ENCODE peak calls at places on chromosomes 4 and X, in five cellular contexts. S is GM12878, Y is H1, D is HepG2, W is K562. A is an unnamed sample.
A peak's percentile ranks its signal among the peaks of the same experiment; 100 is the strongest.

GRCh38 chrX:137479394-137479793 is 86.5 kb upstream of the ZIC3 start:
- DNase-seq in Y (no peak), S (no peak), D (no peak), W (no peak), A (no peak)

GRCh38 chr4:106691749-106692148 is 323.2 kb upstream of the GIMD1 start:
- DNase-seq in W (no peak), D (no peak), S (no peak), Y (no peak), A (no peak)

GRCh38 chrX:114268643-114269042 is 315.2 kb upstream of the HTR2C start:
- DNase-seq in S (no peak), W (no peak), D (no peak), Y (no peak), A (no peak)

GRCh38 chr4:36024901-36025610 is 219.3 kb downstream of the ARAP2 start:
- DNase-seq in D (no peak), S (no peak), Y (no peak), W (no peak), A (no peak)

GRCh38 chr4:67437974-67438713 is 107.2 kb downstream of the CENPC start:
- DNase-seq in Y (no peak), D (peak; percentile 11), W (no peak), S (no peak), A (no peak)

GRCh38 chrX:12721042-12721441 is 70.2 kb upstream of the PRPS2 start:
- DNase-seq in W (no peak), D (no peak), Y (no peak), S (no peak), A (peak; percentile 2)

GRCh38 chrX:155027509-155028066 is 944 bp downstream of the FUNDC2 start:
- DNase-seq in Y (no peak), D (peak; percentile 11), S (no peak), W (no peak), A (no peak)

GRCh38 chrX:72495041-72495440 is 77.6 kb downstream of the HDAC8 start:
- DNase-seq in Y (no peak), D (no peak), W (no peak), S (no peak), A (no peak)

GRCh38 chr4:163612762-163613161 is 118.3 kb downstream of the TMA16 start:
- DNase-seq in Y (no peak), W (no peak), D (no peak), S (no peak), A (no peak)

GRCh38 chrX:102712967-102713677 is 874 bp downstream of the GPRASP2 start:
- DNase-seq in D (no peak), S (no peak), W (peak; percentile 26), Y (no peak), A (peak; percentile 55)

GRCh38 chrX:9835585-9836210 is 49.5 kb downstream of the SHROOM2 start:
- DNase-seq in D (no peak), W (no peak), Y (no peak), S (no peak), A (no peak)

GRCh38 chr4:123386608-123387007 is 10.0 kb upstream of the SPRY1 start:
- DNase-seq in S (no peak), D (no peak), Y (no peak), W (no peak), A (no peak)
- TF ChIP-seq HDAC2 in S (no peak), D (no peak), Y (no peak), W (no peak), A (no peak)

GRCh38 chrX:16640823-16641222 is 9.1 kb upstream of the S100G start:
- DNase-seq in D (no peak), S (no peak), W (no peak), Y (no peak), A (no peak)

GRCh38 chrX:16639966-16640365 is 10.0 kb upstream of the S100G start:
- DNase-seq in W (no peak), S (no peak), Y (no peak), D (no peak), A (no peak)

GRCh38 chrX:16638533-16638932 is 11.4 kb upstream of the S100G start:
- DNase-seq in W (no peak), S (no peak), D (no peak), Y (no peak), A (no peak)

GRCh38 chrX:16646366-16647168 is 3.4 kb upstream of the S100G start:
- DNase-seq in S (no peak), Y (no peak), D (peak; percentile 11), W (no peak), A (no peak)

GRCh38 chrX:16643160-16643559 is 6.8 kb upstream of the S100G start:
- DNase-seq in S (no peak), Y (no peak), D (no peak), W (no peak), A (no peak)
- TF ChIP-seq HDAC2 in S (no peak), Y (no peak), D (no peak), W (no peak), A (no peak)

GRCh38 chr4:182848685-182849084 is 68.5 kb downstream of the DCTD start:
- DNase-seq in Y (no peak), S (no peak), D (no peak), W (no peak), A (no peak)

GRCh38 chr4:182847956-182848450 is 69.2 kb downstream of the DCTD start:
- DNase-seq in Y (no peak), D (no peak), W (no peak), S (no peak), A (no peak)

GRCh38 chr4:182845618-182846017 is 71.6 kb downstream of the DCTD start:
- DNase-seq in W (no peak), S (no peak), D (no peak), Y (no peak), A (no peak)

GRCh38 chr4:182846041-182846440 is 71.1 kb downstream of the DCTD start:
- DNase-seq in D (no peak), W (no peak), Y (no peak), S (no peak), A (no peak)

GRCh38 chr4:182847543-182847942 is 69.6 kb downstream of the DCTD start:
- DNase-seq in D (no peak), W (no peak), S (no peak), Y (no peak), A (no peak)
- TF ChIP-seq HDAC2 in D (no peak), W (no peak), S (no peak), Y (no peak), A (no peak)

GRCh38 chr4:113482325-113482724 is 279.2 kb downstream of the CAMK2D start:
- DNase-seq in D (no peak), W (no peak), Y (no peak), S (no peak), A (no peak)

GRCh38 chr4:113478032-113478431 is 283.5 kb downstream of the CAMK2D start:
- DNase-seq in Y (no peak), D (no peak), W (no peak), S (no peak), A (no peak)

GRCh38 chr4:113481820-113482219 is 279.7 kb downstream of the CAMK2D start:
- DNase-seq in Y (no peak), D (no peak), W (no peak), S (no peak), A (no peak)

DNA sequence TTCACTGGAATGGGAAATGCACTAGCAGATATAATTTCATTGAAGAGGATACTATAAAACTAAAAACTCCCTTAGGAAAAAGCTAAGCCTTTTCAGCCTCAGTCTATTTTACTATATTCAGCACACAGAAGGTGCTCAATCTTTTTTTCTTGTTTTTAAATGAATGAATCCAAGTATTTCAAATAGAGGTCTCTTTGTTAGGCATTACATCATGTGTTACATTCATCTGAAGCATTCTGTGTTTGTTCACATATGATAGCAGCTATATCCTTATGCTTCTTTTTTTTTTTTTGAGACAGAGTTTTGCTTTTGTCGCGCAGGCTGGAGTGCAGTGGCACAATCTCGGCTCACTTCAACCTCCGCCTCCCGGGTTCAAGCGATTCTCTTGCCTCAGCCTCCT is 278.4 kb downstream of the CAMK2D start:
- DNase-seq in D (no peak), S (no peak), Y (no peak), W (no peak), A (no peak)
- TF ChIP-seq HDAC2 in D (no peak), S (no peak), Y (no peak), W (no peak), A (no peak)

DNA sequence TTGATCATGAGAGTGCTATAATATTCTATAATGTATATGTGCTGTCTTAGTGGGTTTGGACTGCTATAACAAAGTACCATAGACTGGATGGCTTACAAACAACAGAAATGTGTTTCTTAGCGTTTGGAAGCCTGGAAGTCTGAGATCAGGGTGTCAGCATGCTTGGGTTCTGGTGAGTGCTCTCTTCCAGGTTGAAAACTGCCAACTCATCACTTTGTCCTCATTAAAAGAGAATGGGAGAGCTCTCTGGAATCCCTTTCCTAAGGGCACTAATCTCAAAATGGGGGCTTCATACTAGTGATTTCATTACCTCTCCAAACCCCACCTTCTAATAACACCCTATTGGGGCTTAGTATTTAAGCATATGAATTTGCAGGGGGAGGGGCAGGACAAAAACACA is 33.5 kb upstream of the KCNIP4 start:
- DNase-seq in W (no peak), S (no peak), D (no peak), Y (no peak), A (no peak)
- TF ChIP-seq HDAC2 in W (no peak), S (no peak), D (no peak), Y (no peak), A (no peak)

GRCh38 chr4:150302553-150302952 is 224.3 kb downstream of the DCLK2 start:
- DNase-seq in D (peak; percentile 74), S (no peak), W (peak; percentile 63), Y (no peak), A (peak; percentile 16)

GRCh38 chr4:150308824-150309472 is 230.7 kb downstream of the DCLK2 start:
- DNase-seq in W (no peak), Y (no peak), S (no peak), D (no peak), A (no peak)

GRCh38 chr4:150306719-150307118 is 228.5 kb downstream of the DCLK2 start:
- DNase-seq in W (no peak), D (no peak), Y (no peak), S (no peak), A (no peak)

GRCh38 chr4:150310159-150310895 is 232.1 kb downstream of the DCLK2 start:
- DNase-seq in Y (no peak), S (no peak), D (no peak), W (no peak), A (no peak)

DNA sequence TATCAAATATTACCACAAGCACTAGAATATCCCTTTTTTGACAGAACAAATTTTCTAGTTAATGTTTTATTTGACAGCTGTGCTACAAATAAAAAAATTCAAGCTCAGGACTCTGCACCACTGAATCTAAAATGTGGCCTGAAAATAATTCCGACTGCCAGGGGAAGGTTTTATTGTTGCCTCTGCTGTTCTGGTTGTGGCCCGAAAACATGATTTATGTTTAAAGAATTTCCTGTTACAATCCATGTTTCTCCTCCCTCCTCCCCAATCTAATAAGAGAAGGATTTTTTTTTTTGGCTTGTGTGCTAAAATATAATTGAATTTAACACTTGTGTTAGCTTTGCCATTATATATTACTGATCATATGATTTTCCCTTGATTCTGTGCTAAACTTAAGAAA is 227.8 kb downstream of the DCLK2 start:
- DNase-seq in W (no peak), S (no peak), D (no peak), Y (no peak), A (no peak)
- TF ChIP-seq HDAC2 in W (no peak), S (no peak), D (no peak), Y (no peak), A (no peak)

GRCh38 chr4:80202784-80203553 is 5.7 kb downstream of the PRDM8 start:
- DNase-seq in D (no peak), Y (no peak), W (no peak), S (no peak), A (no peak)
- TF ChIP-seq HDAC2 in D (no peak), Y (no peak), W (no peak), S (no peak), A (no peak)

A was measured in A549.